ENCODE peak calls at places on chromosomes 5 and 9, in six cellular contexts. K, B, A, Q, E and V are unnamed samples.

GRCh38 chr5:82349651-82350050 is 71.5 kb upstream of the RPS23 start:
- DNase-seq in K (no peak), B (peak), A (no peak), Q (no peak), E (peak), V (no peak)

GRCh38 chr5:175520321-175520720 is 42.0 kb downstream of the SFXN1 start:
- DNase-seq in K (no peak), B (no peak), A (no peak), Q (no peak), E (no peak), V (no peak)

GRCh38 chr5:115575167-115576070 is 26.9 kb downstream of the TICAM2 start:
- DNase-seq in K (no peak), B (no peak), A (no peak), Q (no peak), E (peak), V (peak)

GRCh38 chr5:156188026-156188425 is 138.9 kb upstream of the SGCD start:
- DNase-seq in K (no peak), B (no peak), A (no peak), Q (no peak), E (peak), V (no peak)

GRCh38 chr9:93094294-93095204 is 1.5 kb upstream of the CARD19 start:
- DNase-seq in K (no peak), B (peak), A (no peak), Q (peak), E (no peak), V (no peak)

GRCh38 chr9:35908484-35909125 is 685 bp upstream of the SPAAR start:
- DNase-seq in K (no peak), B (no peak), A (no peak), Q (no peak), E (peak), V (no peak)

GRCh38 chr9:109114670-109115069 is 5.1 kb downstream of the TMEM245 start:
- DNase-seq in K (no peak), B (no peak), A (no peak), Q (no peak), E (peak), V (no peak)

GRCh38 chr5:66164044-66164790 is 20.1 kb downstream of the SREK1 start:
- DNase-seq in K (no peak), B (no peak), A (peak), Q (no peak), E (peak), V (no peak)

GRCh38 chr5:77230727-77231469 is 20.4 kb downstream of the PDE8B start:
- DNase-seq in K (no peak), B (no peak), A (no peak), Q (no peak), E (peak), V (no peak)

GRCh38 chr5:175572922-175573321 is 84.9 kb upstream of the HRH2 start:
- DNase-seq in K (no peak), B (no peak), A (no peak), Q (no peak), E (no peak), V (no peak)

GRCh38 chr5:4906821-4907220 is 233.3 kb upstream of the ADAMTS16 start:
- DNase-seq in K (no peak), B (no peak), A (no peak), Q (no peak), E (no peak), V (no peak)

GRCh38 chr5:125266106-125266505 is 519.7 kb upstream of the ZNF608 start:
- DNase-seq in K (no peak), B (no peak), A (no peak), Q (no peak), E (no peak), V (no peak)

GRCh38 chr5:6636293-6636692 is 3.1 kb downstream of the SRD5A1 start:
- DNase-seq in K (peak), B (no peak), A (no peak), Q (no peak), E (no peak), V (no peak)

GRCh38 chr5:92064993-92065392 is 681.9 kb upstream of the ARRDC3 start:
- DNase-seq in K (no peak), B (no peak), A (no peak), Q (no peak), E (no peak), V (no peak)

GRCh38 chr5:83253731-83254130 is 176.4 kb downstream of the XRCC4 start:
- DNase-seq in K (no peak), B (no peak), A (no peak), Q (no peak), E (peak), V (no peak)

GRCh38 chr5:36839479-36839878 is 37.1 kb upstream of the NIPBL start:
- DNase-seq in K (no peak), B (no peak), A (no peak), Q (no peak), E (no peak), V (no peak)

GRCh38 chr5:10702040-10702629 is 58.9 kb downstream of the DAP start:
- DNase-seq in K (peak), B (no peak), A (peak), Q (no peak), E (peak), V (no peak)

GRCh38 chr9:123642291-123643278 is 286.6 kb downstream of the CRB2 start:
- DNase-seq in K (peak), B (no peak), A (no peak), Q (no peak), E (no peak), V (no peak)

GRCh38 chr9:22693151-22693550 is 246.5 kb downstream of the DMRTA1 start:
- DNase-seq in K (no peak), B (no peak), A (no peak), Q (no peak), E (peak), V (no peak)

GRCh38 chr5:93342563-93343061 is 238.4 kb downstream of the NR2F1-AS1 start:
- DNase-seq in K (no peak), B (peak), A (no peak), Q (no peak), E (no peak), V (peak)

GRCh38 chr5:84885479-84886258 is 501.0 kb upstream of the EDIL3 start:
- DNase-seq in K (no peak), B (no peak), A (no peak), Q (no peak), E (no peak), V (no peak)

GRCh38 chr9:72038890-72039410 is 21.5 kb downstream of the C9orf57 start:
- DNase-seq in K (peak), B (peak), A (no peak), Q (peak), E (peak), V (peak)

GRCh38 chr5:139982157-139982974 is 60.7 kb downstream of the NRG2 start:
- DNase-seq in K (peak), B (no peak), A (peak), Q (no peak), E (peak), V (no peak)

GRCh38 chr5:33206962-33207506 is 233.7 kb upstream of the TARS1 start:
- DNase-seq in K (no peak), B (no peak), A (no peak), Q (no peak), E (no peak), V (no peak)

GRCh38 chr5:5497132-5497748 is 74.8 kb downstream of the ICE1 start:
- DNase-seq in K (no peak), B (peak), A (no peak), Q (peak), E (peak), V (peak)

GRCh38 chr5:139414601-139415121 is 10.8 kb upstream of the SPATA24 start:
- DNase-seq in K (no peak), B (peak), A (no peak), Q (no peak), E (no peak), V (no peak)

GRCh38 chr9:133701321-133701980 is 36.7 kb downstream of the SARDH start:
- DNase-seq in K (no peak), B (no peak), A (no peak), Q (peak), E (peak), V (no peak)

GRCh38 chr5:36505021-36505420 is 101.4 kb upstream of the SLC1A3 start:
- DNase-seq in K (no peak), B (no peak), A (no peak), Q (no peak), E (no peak), V (no peak)

GRCh38 chr5:161546463-161547301 is at the start of gene GABRB2:
- DNase-seq in K (peak), B (peak), A (no peak), Q (no peak), E (peak), V (peak)

GRCh38 chr5:161314033-161314432 is 232.5 kb downstream of the GABRB2 start:
- DNase-seq in K (no peak), B (no peak), A (no peak), Q (no peak), E (no peak), V (no peak)

GRCh38 chr5:169970911-169971436 is 9.3 kb downstream of the INSYN2B start:
- DNase-seq in K (no peak), B (no peak), A (peak), Q (no peak), E (peak), V (no peak)

GRCh38 chr9:123319541-123320339 is 36.3 kb upstream of the CRB2 start:
- DNase-seq in K (no peak), B (no peak), A (no peak), Q (no peak), E (no peak), V (no peak)

GRCh38 chr5:172877496-172878260 is 43.6 kb downstream of the ERGIC1 start:
- DNase-seq in K (no peak), B (no peak), A (no peak), Q (no peak), E (no peak), V (no peak)

GRCh38 chr5:157463081-157463480 is 3.1 kb downstream of the NIPAL4 start:
- DNase-seq in K (no peak), B (no peak), A (no peak), Q (no peak), E (no peak), V (no peak)

DNA sequence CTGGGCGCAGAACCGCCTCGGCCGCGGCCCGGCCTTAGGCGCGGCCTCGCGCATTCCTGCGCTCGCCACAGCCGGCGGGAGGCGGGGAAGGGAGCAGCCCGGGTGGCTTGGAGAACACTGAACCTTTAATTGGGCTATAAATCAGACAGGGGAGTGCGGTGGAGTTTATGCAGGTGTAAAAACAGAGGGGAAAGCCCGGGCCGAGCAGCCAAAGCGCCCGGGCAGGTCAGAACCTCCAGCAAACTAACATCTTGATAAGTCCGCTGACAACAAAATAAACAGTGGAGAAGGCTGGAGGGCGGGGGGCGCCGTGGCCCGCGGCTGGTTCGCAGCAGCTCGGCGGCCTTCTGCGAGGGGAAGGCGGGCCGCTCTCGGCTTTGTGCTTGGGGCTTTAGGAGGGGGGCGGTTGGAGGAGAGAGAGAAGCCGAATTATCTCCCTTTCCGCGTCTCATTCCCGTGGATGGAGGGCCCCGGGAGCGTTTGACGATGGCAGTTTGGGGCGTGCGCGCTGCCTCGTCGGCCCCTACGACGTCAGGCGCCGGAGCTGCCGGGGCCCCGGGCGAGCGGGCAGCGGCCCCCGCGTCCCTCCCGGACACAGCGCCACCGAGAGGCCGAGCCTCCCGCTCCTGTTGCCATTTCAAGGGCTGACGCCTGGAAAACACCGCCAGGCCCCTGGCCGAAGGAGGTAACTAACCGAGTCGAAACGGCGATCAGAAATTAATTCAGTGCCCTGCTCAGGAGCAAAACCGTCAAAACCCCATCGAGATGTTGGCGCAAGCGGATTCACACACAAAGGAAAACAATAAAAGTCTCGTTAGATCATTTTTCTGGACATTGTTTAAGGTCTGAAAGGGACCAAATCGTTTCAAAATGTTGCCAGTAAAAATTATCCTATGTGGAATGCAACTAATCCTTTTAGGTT is 11.2 kb downstream of the FOXD1 start:
- DNase-seq in K (no peak), B (peak), A (no peak), Q (no peak), E (peak), V (no peak)
- TF ChIP-seq CTCF in K (no peak), B (peak), A (peak), Q (peak), E (peak), V (no peak)

GRCh38 chr9:136547508-136548215 is 1.8 kb upstream of the NOTCH1 start:
- DNase-seq in K (no peak), B (no peak), A (no peak), Q (no peak), E (no peak), V (no peak)

GRCh38 chr9:136551401-136552116 is 5.7 kb upstream of the NOTCH1 start:
- DNase-seq in K (peak), B (no peak), A (no peak), Q (peak), E (peak), V (peak)

GRCh38 chr9:136546697-136547481 is 1.0 kb upstream of the NOTCH1 start:
- DNase-seq in K (peak), B (peak), A (no peak), Q (peak), E (peak), V (no peak)

GRCh38 chr9:136550439-136551085 is 4.7 kb upstream of the NOTCH1 start:
- DNase-seq in K (no peak), B (no peak), A (no peak), Q (no peak), E (no peak), V (no peak)

DNA sequence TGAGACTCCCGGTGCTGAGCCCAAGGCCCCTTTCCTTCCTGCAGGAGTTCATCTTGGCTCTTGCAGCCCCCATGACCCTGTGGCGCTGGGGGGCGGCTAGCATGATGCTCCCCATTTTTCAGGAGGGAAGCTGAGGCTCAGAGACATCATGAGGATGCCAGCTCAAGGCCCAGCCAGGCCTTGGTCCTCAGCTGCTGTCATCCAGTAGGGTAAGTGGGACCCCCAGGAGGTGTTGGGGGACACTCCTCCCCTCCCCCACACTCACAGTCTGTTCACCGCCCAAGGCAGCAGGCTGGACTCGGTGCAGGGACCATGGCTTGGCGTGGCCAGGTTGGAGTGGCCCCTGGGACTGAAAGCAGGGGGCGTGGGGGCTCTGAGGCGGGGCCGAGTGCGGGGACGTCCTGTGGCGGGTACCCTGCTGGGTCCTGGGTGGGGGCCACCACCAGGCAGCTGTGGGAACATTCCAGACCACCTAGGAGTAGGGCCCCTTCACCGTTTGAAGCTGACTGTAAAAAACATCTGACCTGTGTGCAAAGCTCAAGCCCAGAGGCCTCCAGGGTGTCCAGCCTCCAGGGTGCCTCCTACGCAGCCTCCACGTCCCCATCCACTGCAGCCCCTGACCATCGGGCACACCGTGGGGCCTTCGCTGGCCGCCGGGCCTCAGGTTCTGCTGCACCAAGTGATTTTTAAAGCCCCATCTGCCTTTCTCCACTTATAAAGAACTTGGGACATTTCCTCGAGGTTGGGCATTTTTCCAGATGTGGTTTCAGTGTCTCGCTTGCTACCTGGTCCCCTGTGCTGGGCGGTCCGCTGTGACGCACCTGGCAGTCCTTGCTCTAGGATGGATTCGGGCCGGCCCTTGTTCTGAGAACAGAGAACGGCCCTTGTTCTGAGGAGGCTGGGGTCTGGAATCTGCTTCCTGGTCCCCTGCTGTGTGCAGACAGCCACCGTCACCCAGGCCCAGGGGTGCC is 3.4 kb upstream of the NOTCH1 start:
- DNase-seq in K (no peak), B (no peak), A (no peak), Q (no peak), E (no peak), V (no peak)
- TF ChIP-seq CTCF in K (no peak), B (no peak), A (no peak), Q (no peak), E (no peak), V (no peak)

DNA sequence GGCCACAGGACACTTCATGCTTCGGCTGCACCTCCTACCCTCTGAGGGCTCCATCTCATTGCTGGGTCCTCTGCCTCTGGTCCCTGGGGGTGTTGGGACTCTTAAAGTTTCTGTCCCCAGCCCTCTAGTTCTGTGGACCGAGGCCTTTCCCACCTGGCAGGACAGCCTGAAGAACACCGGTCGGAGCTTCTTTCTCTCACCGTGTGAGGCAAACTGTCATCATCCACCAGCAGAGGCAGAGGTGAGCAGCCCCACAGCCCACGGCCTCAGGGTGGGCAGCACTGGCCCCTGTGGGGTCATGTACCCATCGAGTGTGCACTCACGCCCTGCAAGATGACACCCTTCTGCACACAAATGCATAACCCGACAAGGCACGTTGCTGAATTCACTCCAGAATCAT is 49.9 kb downstream of the IRX2 start:
- DNase-seq in K (no peak), B (no peak), A (no peak), Q (no peak), E (no peak), V (no peak)
- TF ChIP-seq CTCF in K (no peak), B (no peak), A (no peak), Q (no peak), E (no peak), V (no peak)

GRCh38 chr5:1540166-1540565 is 16.4 kb upstream of the LPCAT1 start:
- DNase-seq in K (no peak), B (no peak), A (no peak), Q (no peak), E (no peak), V (no peak)
- TF ChIP-seq CTCF in K (no peak), B (no peak), A (no peak), Q (peak), E (no peak), V (peak)

GRCh38 chr5:55923177-55923872 is 71.4 kb downstream of the IL6ST start:
- DNase-seq in K (peak), B (peak), A (no peak), Q (no peak), E (no peak), V (no peak)

GRCh38 chr5:55919625-55920024 is 68.5 kb downstream of the IL31RA start:
- DNase-seq in K (no peak), B (no peak), A (no peak), Q (no peak), E (no peak), V (peak)

GRCh38 chr5:55921617-55922016 is 70.5 kb downstream of the IL31RA start:
- DNase-seq in K (no peak), B (no peak), A (no peak), Q (no peak), E (no peak), V (no peak)

GRCh38 chr5:55918097-55919035 is 67.2 kb downstream of the IL31RA start:
- DNase-seq in K (no peak), B (no peak), A (no peak), Q (no peak), E (no peak), V (peak)

DNA sequence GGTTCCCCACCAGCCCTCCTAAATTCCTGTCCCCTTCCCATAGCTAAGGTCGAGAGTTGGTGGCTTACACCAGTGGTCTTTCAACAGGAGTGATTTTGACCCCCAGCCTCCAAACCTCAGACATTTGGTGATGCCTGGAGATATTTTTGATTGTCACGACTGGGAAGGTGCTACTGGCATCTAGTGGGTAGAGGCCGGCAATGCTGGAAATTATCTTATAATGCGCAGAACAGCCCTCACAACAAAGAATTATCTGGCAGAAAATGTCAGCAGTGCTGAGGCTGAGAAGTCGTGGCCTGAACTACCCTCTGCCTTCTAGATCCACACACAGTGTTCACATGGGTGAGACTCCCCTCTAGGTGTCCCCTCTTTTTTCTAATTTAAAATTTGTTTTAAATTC is 69.6 kb downstream of the IL31RA start:
- DNase-seq in K (no peak), B (no peak), A (no peak), Q (no peak), E (peak), V (peak)
- TF ChIP-seq CTCF in K (no peak), B (no peak), A (peak), Q (no peak), E (peak), V (peak)